ENCODE peak calls at places on chromosome 14, in four cellular contexts. F is tibial nerve, K is sigmoid colon, J is A549. H is an unnamed sample.

GRCh38 chr14:101907619-101908018 is 56.8 kb upstream of the DYNC1H1 start:
- DNase-seq in J (no peak), K (no peak), F (no peak), H (no peak)

GRCh38 chr14:28765907-28766504 is 581 bp upstream of the FOXG1 start:
- DNase-seq in J (no peak), F (no peak), K (no peak), H (no peak)

GRCh38 chr14:105491366-105492006 is 440 bp downstream of the TEDC1 start:
- DNase-seq in J (peak; percentile 91), F (no peak), K (peak; percentile 83), H (no peak)

GRCh38 chr14:35285168-35285990 is 6.8 kb upstream of the PSMA6 start:
- DNase-seq in K (no peak), F (no peak), J (no peak), H (no peak)

GRCh38 chr14:72625689-72626088 is 268.2 kb downstream of the DPF3 start:
- DNase-seq in J (no peak), F (no peak), K (no peak), H (no peak)

GRCh38 chr14:103013028-103013427 is 44.3 kb downstream of the CDC42BPB start:
- DNase-seq in F (no peak), K (no peak), J (no peak), H (no peak)

GRCh38 chr14:99560946-99561683 is 42.9 kb downstream of the CCDC85C start:
- DNase-seq in K (peak; percentile 86), J (no peak), F (no peak), H (no peak)

GRCh38 chr14:50028458-50028857 is 87.9 kb downstream of the VCPKMT start:
- DNase-seq in F (no peak), J (no peak), K (no peak), H (no peak)

GRCh38 chr14:52922656-52923055 is 28.2 kb downstream of the FERMT2 start:
- DNase-seq in F (no peak), K (no peak), J (no peak), H (no peak)

GRCh38 chr14:20469890-20470858 is 968 bp downstream of the PNP start:
- DNase-seq in F (no peak), K (peak; percentile 73), J (peak; percentile 71), H (no peak)

GRCh38 chr14:48788771-48789170 is 797.4 kb downstream of the RPS29 start:
- DNase-seq in F (no peak), K (no peak), J (no peak), H (no peak)

GRCh38 chr14:53437858-53438257 is 284.7 kb upstream of the DDHD1 start:
- DNase-seq in K (no peak), J (no peak), F (no peak), H (no peak)

GRCh38 chr14:73758392-73759182 is 44.4 kb upstream of the PNMA1 start:
- DNase-seq in F (peak; percentile 44), K (peak; percentile 92), J (peak; percentile 83), H (peak; percentile 85)

GRCh38 chr14:103882503-103883262 is 35.3 kb upstream of the PPP1R13B start:
- DNase-seq in F (no peak), J (no peak), K (no peak), H (peak; percentile 59)

GRCh38 chr14:21902561-21903199 is 229.1 kb upstream of the OR4E1 start:
- DNase-seq in K (no peak), F (no peak), J (peak; percentile 17), H (no peak)

GRCh38 chr14:67650694-67651093 is 23.7 kb downstream of the VTI1B start:
- DNase-seq in F (no peak), K (no peak), J (no peak), H (no peak)

GRCh38 chr14:20247651-20248246 is 8.7 kb downstream of the OR11H4 start:
- DNase-seq in F (no peak), K (no peak), J (peak; percentile 57), H (no peak)

GRCh38 chr14:89276424-89276975 is 140.5 kb downstream of the FOXN3 start:
- DNase-seq in F (no peak), J (no peak), K (no peak), H (no peak)

GRCh38 chr14:36579573-36580140 is 2.8 kb downstream of the NKX2-8 start:
- DNase-seq in J (no peak), K (peak; percentile 63), F (no peak), H (no peak)

GRCh38 chr14:61607570-61608244 is 87.6 kb upstream of the HIF1A start:
- DNase-seq in J (no peak), F (no peak), K (no peak), H (no peak)

GRCh38 chr14:96940009-96940408 is 142.8 kb downstream of the VRK1 start:
- DNase-seq in K (no peak), J (no peak), F (no peak), H (no peak)

GRCh38 chr14:85415015-85415712 is 114.8 kb upstream of the FLRT2 start:
- DNase-seq in F (peak; percentile 75), J (peak; percentile 97), K (peak; percentile 65), H (no peak)

GRCh38 chr14:38127784-38128183 is 79.9 kb upstream of the SSTR1 start:
- DNase-seq in J (no peak), K (no peak), F (no peak), H (no peak)

GRCh38 chr14:95523818-95524448 is 7.5 kb upstream of the SYNE3 start:
- DNase-seq in J (no peak), K (no peak), F (no peak), H (no peak)

GRCh38 chr14:105206873-105207272 is 25.8 kb upstream of the NUDT14 start:
- DNase-seq in J (no peak), K (no peak), F (no peak), H (no peak)

GRCh38 chr14:64520699-64521098 is 16.1 kb downstream of the ZBTB1 start:
- DNase-seq in K (no peak), J (peak; percentile 42), F (no peak), H (no peak)

GRCh38 chr14:21057803-21058675 is at the start of gene RNASE8:
- DNase-seq in K (no peak), F (no peak), J (no peak), H (no peak)

DNA sequence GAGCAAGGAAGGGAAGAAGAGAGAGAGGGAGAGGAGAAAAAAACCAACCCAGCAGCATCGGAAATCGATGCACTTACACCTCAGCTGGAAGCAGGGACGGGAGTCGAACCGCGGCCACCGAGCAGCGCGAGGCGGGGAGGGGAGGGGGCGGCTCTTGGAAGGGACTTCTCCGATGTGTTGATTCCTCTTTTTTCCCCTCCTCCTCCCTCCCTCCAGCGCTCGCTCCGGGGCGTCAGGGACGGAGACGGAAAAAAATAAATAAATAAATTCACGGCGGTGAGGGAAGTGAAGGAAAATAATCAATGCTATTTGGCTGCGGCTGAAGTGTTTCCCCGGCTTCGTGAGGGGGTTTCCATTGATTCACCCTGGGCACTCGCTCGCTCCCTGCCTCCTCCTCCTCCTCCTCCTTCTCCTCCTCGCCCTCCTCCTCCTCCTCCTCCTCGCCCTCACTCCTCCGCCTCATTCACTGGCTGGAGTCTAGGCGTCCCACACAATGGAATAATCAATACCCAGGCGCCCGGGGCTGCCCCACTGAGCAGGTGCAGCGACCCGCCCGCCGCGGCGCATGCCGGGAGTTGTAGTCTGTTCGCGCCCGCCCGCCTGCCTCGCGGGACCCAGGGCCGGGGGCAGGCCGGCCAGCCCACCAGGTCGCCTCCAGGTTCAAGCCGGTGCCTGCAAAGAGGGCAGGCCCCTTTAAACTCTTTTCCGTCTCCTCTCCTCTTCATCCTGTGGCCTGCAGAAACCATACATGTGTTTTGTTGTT is at the start of gene ZFHX2:
- DNase-seq in F (peak; percentile 45), K (no peak), J (peak; percentile 66), H (no peak)
- TF ChIP-seq EP300 in F (no peak), K (no peak), J (no peak), H (no peak)

GRCh38 chr14:69767369-69767999 is 542 bp downstream of the SRSF5 start:
- DNase-seq in K (peak; percentile 94), F (peak; percentile 75), J (peak; percentile 88), H (peak; percentile 93)
- TF ChIP-seq EP300 in K (peak; percentile 9), F (peak; percentile 80), J (no peak), H (no peak)

GRCh38 chr14:77760381-77761204 is at the start of gene SNW1:
- DNase-seq in J (peak; percentile 94), K (peak; percentile 97), F (peak; percentile 87), H (peak; percentile 95)
- TF ChIP-seq EP300 in J (no peak), K (no peak), F (peak; percentile 67), H (no peak)

DNA sequence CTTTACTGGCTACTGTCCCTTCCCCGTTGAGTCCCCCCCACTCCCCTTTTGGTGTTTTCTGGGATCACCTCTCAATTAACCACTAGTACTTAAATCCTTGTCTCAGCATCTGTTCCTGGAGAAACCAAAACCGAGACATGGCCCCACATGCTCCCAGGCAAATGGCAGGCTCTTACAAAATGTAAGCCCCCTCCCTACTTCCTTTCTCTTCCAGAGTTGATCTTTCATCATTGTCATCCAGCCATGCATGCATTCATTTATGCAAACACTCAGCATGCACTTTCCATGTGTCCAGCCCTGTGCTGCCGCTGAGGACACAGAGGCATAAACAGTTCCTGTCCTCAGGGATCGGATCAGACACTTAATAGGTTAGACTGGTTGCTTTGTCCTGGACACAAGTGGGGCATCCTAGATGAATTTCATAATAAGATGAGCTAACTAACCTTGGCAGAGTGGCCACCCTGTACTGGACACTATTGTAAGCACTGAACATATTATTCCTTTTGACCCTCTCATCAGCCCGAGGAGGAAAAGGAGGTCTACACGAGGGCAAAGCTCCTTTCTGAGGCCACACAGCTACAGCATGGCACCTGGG is 23.2 kb downstream of the PRIMA1 start:
- DNase-seq in K (no peak), J (no peak), F (no peak), H (no peak)
- TF ChIP-seq EP300 in K (no peak), J (no peak), F (no peak), H (peak; percentile 77)

DNA sequence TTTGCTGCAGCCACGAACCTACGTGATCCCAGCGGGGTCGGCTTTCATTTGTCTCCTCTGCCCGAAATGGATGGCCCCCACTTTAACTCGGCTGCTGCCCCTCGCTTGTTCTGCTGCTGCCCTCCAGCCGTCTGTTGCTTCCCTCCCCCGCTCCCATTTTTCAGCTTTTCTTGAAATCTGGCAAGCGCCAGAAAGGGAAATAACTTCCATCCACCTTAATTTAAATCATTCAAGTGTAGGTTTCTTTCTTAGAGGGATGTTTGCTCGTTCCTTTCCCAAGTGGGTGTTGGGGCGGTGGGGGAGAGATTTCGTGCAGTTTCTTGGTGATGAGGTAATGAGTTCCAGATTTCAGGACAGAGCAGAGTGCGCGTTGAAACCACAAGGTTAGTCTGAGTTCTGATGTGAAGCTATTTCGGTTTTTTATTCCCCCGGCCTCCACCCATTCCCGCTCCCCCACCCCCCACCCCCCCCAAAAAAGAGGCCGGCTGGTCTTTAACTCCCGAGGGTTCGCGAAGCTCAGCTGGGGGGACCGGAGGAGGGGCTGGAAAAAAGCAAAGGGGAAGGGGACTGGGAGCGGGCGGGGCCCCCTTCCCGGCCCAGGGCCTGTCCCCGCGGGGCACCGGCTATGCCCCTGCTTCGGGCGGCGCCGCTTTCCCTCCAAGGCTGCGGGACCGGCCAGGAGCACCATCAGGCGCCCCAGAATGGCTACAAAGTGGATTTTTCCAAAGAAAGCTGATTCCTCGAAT is 2.2 kb upstream of the ZFP36L1 start:
- DNase-seq in K (peak; percentile 80), J (peak; percentile 74), F (peak; percentile 72), H (peak; percentile 81)
- TF ChIP-seq EP300 in K (no peak), J (no peak), F (peak; percentile 35), H (no peak)

DNA sequence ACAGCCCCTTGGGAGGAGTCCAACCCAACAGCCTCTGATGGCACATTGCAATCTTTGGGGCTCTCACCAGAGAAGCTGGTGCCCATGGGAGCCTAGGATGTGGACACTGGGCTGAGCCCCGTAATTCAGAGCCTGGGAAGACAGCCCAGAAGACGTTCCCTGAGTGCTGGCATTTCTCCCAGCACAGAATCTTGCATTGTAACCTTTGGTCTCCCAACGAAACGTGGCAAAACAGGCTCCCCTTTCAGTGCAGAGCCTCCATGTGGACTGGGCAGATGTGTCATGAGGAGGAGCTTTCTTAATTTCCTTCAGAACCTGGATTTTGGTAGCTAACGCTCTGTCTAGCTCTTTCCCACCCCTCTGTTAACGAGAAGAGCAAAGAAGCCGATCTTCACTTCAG is 26.3 kb downstream of the BATF start:
- DNase-seq in F (peak; percentile 52), J (no peak), K (no peak), H (no peak)
- TF ChIP-seq EP300 in F (no peak), J (no peak), K (no peak), H (no peak)